ENCODE peak calls at places on chromosomes 2 and 18, in five cellular contexts. One of them, this sample, is unnamed.

GRCh38 chr18:67864677-67865340 is 348.3 kb upstream of the DSEL start:
- DNase-seq in iris pigment epithelial cell: peak; percentile 63
- DNase-seq in GM19239: no peak
- DNase-seq in breast epithelium: no peak
- DNase-seq in ecto neural progenitor cell: no peak
- DNase-seq in this sample: no peak

GRCh38 chr2:5908030-5908429 is 215.8 kb downstream of the SOX11 start:
- DNase-seq in iris pigment epithelial cell: no peak
- DNase-seq in GM19239: no peak
- DNase-seq in breast epithelium: no peak
- DNase-seq in ecto neural progenitor cell: no peak
- DNase-seq in this sample: no peak

GRCh38 chr2:213766465-213766891 is 482.2 kb downstream of the SPAG16 start:
- DNase-seq in iris pigment epithelial cell: peak; percentile 5
- DNase-seq in GM19239: peak; percentile 31
- DNase-seq in breast epithelium: no peak
- DNase-seq in ecto neural progenitor cell: no peak
- DNase-seq in this sample: no peak

GRCh38 chr2:18959200-18959599 is 369.8 kb upstream of the NT5C1B start:
- DNase-seq in iris pigment epithelial cell: no peak
- DNase-seq in GM19239: no peak
- DNase-seq in breast epithelium: no peak
- DNase-seq in ecto neural progenitor cell: no peak
- DNase-seq in this sample: no peak

GRCh38 chr2:174708713-174709112 is 55.6 kb downstream of the CHRNA1 start:
- DNase-seq in iris pigment epithelial cell: no peak
- DNase-seq in GM19239: no peak
- DNase-seq in breast epithelium: no peak
- DNase-seq in ecto neural progenitor cell: no peak
- DNase-seq in this sample: no peak

GRCh38 chr2:15084826-15085489 is 452.4 kb downstream of the LRATD1 start:
- DNase-seq in iris pigment epithelial cell: no peak
- DNase-seq in GM19239: no peak
- DNase-seq in breast epithelium: no peak
- DNase-seq in ecto neural progenitor cell: no peak
- DNase-seq in this sample: no peak

GRCh38 chr2:161032635-161033034 is 127.6 kb upstream of the TANK start:
- DNase-seq in iris pigment epithelial cell: no peak
- DNase-seq in GM19239: no peak
- DNase-seq in breast epithelium: no peak
- DNase-seq in ecto neural progenitor cell: no peak
- DNase-seq in this sample: no peak

GRCh38 chr2:151976945-151977353 is 121.9 kb downstream of the CACNB4 start:
- DNase-seq in iris pigment epithelial cell: no peak
- DNase-seq in GM19239: peak; percentile 23
- DNase-seq in breast epithelium: no peak
- DNase-seq in ecto neural progenitor cell: no peak
- DNase-seq in this sample: no peak

GRCh38 chr2:120520929-120521912 is 175.3 kb downstream of the INHBB start:
- DNase-seq in iris pigment epithelial cell: peak; percentile 25
- DNase-seq in GM19239: peak; percentile 20
- DNase-seq in breast epithelium: peak; percentile 74
- DNase-seq in ecto neural progenitor cell: peak; percentile 70
- DNase-seq in this sample: no peak

GRCh38 chr2:19219060-19219459 is 139.4 kb downstream of the OSR1 start:
- DNase-seq in iris pigment epithelial cell: no peak
- DNase-seq in GM19239: no peak
- DNase-seq in breast epithelium: no peak
- DNase-seq in ecto neural progenitor cell: no peak
- DNase-seq in this sample: no peak

GRCh38 chr18:58046794-58047555 is 2.9 kb downstream of the NEDD4L start:
- DNase-seq in iris pigment epithelial cell: no peak
- DNase-seq in GM19239: no peak
- DNase-seq in breast epithelium: no peak
- DNase-seq in ecto neural progenitor cell: no peak
- DNase-seq in this sample: no peak

GRCh38 chr2:119106301-119106897 is 52.2 kb downstream of the C1QL2 start:
- DNase-seq in iris pigment epithelial cell: peak; percentile 27
- DNase-seq in GM19239: no peak
- DNase-seq in breast epithelium: no peak
- DNase-seq in ecto neural progenitor cell: peak; percentile 79
- DNase-seq in this sample: peak; percentile 82

GRCh38 chr2:13193075-13193474 is 476.3 kb downstream of the TRIB2 start:
- DNase-seq in iris pigment epithelial cell: peak; percentile 65
- DNase-seq in GM19239: no peak
- DNase-seq in breast epithelium: no peak
- DNase-seq in ecto neural progenitor cell: no peak
- DNase-seq in this sample: no peak

GRCh38 chr2:32418777-32419176 is 62.0 kb downstream of the BIRC6 start:
- DNase-seq in iris pigment epithelial cell: peak; percentile 92
- DNase-seq in GM19239: no peak
- DNase-seq in breast epithelium: no peak
- DNase-seq in ecto neural progenitor cell: no peak
- DNase-seq in this sample: no peak

GRCh38 chr2:144937899-144938298 is 418.0 kb upstream of the ZEB2 start:
- DNase-seq in iris pigment epithelial cell: no peak
- DNase-seq in GM19239: no peak
- DNase-seq in breast epithelium: no peak
- DNase-seq in ecto neural progenitor cell: no peak
- DNase-seq in this sample: no peak

GRCh38 chr2:120448961-120449421 is 103.1 kb downstream of the INHBB start:
- DNase-seq in iris pigment epithelial cell: no peak
- DNase-seq in GM19239: no peak
- DNase-seq in breast epithelium: no peak
- DNase-seq in ecto neural progenitor cell: no peak
- DNase-seq in this sample: no peak

GRCh38 chr2:72913531-72914225 is 3.6 kb upstream of the EMX1 start:
- DNase-seq in iris pigment epithelial cell: no peak
- DNase-seq in GM19239: no peak
- DNase-seq in breast epithelium: no peak
- DNase-seq in ecto neural progenitor cell: peak; percentile 44
- DNase-seq in this sample: peak; percentile 39

GRCh38 chr2:201513271-201513670 is 61.7 kb downstream of the STRADB start:
- DNase-seq in iris pigment epithelial cell: no peak
- DNase-seq in GM19239: no peak
- DNase-seq in breast epithelium: no peak
- DNase-seq in ecto neural progenitor cell: no peak
- DNase-seq in this sample: no peak